ENCODE peak calls at places on chromosome 10, in eight cellular contexts. C, F, L, U, M, V, S and N are unnamed samples.

GRCh38 chr10:8581521-8582225 is 527.2 kb downstream of the GATA3 start:
- DNase-seq in C (no peak), F (no peak), L (no peak), U (no peak), M (peak; percentile 67), V (no peak), S (no peak), N (no peak)

GRCh38 chr10:46299531-46300366 is 13.0 kb downstream of the ANTXRL start:
- DNase-seq in C (no peak), F (peak; percentile 33), L (no peak), U (no peak), M (peak; percentile 51), V (no peak), S (no peak), N (no peak)

GRCh38 chr10:74869635-74870034 is 43.2 kb downstream of the KAT6B start:
- DNase-seq in C (no peak), F (no peak), L (no peak), U (no peak), M (no peak), V (no peak), S (no peak), N (no peak)

GRCh38 chr10:48885376-48885775 is 54.3 kb downstream of the LRRC18 start:
- DNase-seq in C (no peak), F (no peak), L (no peak), U (no peak), M (no peak), V (peak; percentile 1), S (no peak), N (no peak)

GRCh38 chr10:97311106-97311615 is 7.9 kb upstream of the FRAT1 start:
- DNase-seq in C (no peak), F (no peak), L (no peak), U (no peak), M (no peak), V (no peak), S (no peak), N (no peak)

GRCh38 chr10:13706604-13707003 is 119.8 kb downstream of the PRPF18 start:
- DNase-seq in C (no peak), F (no peak), L (no peak), U (no peak), M (no peak), V (no peak), S (no peak), N (no peak)

GRCh38 chr10:79069325-79070090 is 742 bp downstream of the ZMIZ1 start:
- DNase-seq in C (peak; percentile 48), F (no peak), L (no peak), U (no peak), M (peak; percentile 59), V (peak; percentile 61), S (peak; percentile 61), N (peak; percentile 58)

GRCh38 chr10:32445036-32445435 is 904 bp upstream of the CCDC7 start:
- DNase-seq in C (no peak), F (no peak), L (no peak), U (no peak), M (no peak), V (no peak), S (no peak), N (no peak)

GRCh38 chr10:119377431-119377830 is 165.1 kb downstream of the RGS10 start:
- DNase-seq in C (no peak), F (no peak), L (no peak), U (no peak), M (no peak), V (no peak), S (no peak), N (no peak)

GRCh38 chr10:17993361-17993760 is 41.6 kb downstream of the SLC39A12 start:
- DNase-seq in C (no peak), F (no peak), L (peak; percentile 56), U (no peak), M (no peak), V (no peak), S (no peak), N (no peak)

GRCh38 chr10:34959786-34960185 is 130.4 kb downstream of the CUL2 start:
- DNase-seq in C (no peak), F (no peak), L (no peak), U (no peak), M (no peak), V (no peak), S (no peak), N (no peak)

GRCh38 chr10:113480828-113481502 is 71.9 kb upstream of the HABP2 start:
- DNase-seq in C (no peak), F (no peak), L (no peak), U (no peak), M (no peak), V (no peak), S (no peak), N (no peak)

GRCh38 chr10:126224967-126225671 is 163.2 kb downstream of the ADAM12 start:
- DNase-seq in C (no peak), F (no peak), L (no peak), U (no peak), M (no peak), V (no peak), S (no peak), N (no peak)

GRCh38 chr10:73647211-73647874 is 6.1 kb upstream of the MYOZ1 start:
- DNase-seq in C (no peak), F (peak; percentile 24), L (no peak), U (no peak), M (peak; percentile 68), V (peak; percentile 47), S (peak; percentile 45), N (peak; percentile 38)

GRCh38 chr10:110006358-110007170 is 1.2 kb upstream of the ADD3 start:
- DNase-seq in C (no peak), F (no peak), L (no peak), U (peak; percentile 57), M (no peak), V (peak; percentile 86), S (no peak), N (peak; percentile 12)

GRCh38 chr10:36388162-36388561 is 737.2 kb upstream of the ANKRD30A start:
- DNase-seq in C (no peak), F (no peak), L (no peak), U (no peak), M (no peak), V (no peak), S (no peak), N (no peak)

GRCh38 chr10:104472957-104473745 is 119.5 kb downstream of the CFAP58 start:
- DNase-seq in C (no peak), F (no peak), L (no peak), U (no peak), M (no peak), V (no peak), S (no peak), N (no peak)

GRCh38 chr10:97873569-97873968 is 23.9 kb downstream of the GOLGA7B start:
- DNase-seq in C (no peak), F (no peak), L (no peak), U (no peak), M (no peak), V (no peak), S (no peak), N (no peak)

GRCh38 chr10:110706690-110707098 is 62.6 kb downstream of the RBM20 start:
- DNase-seq in C (no peak), F (no peak), L (peak; percentile 70), U (no peak), M (no peak), V (peak; percentile 68), S (no peak), N (no peak)

GRCh38 chr10:49281461-49281860 is 17.5 kb upstream of the C10orf71 start:
- DNase-seq in C (no peak), F (no peak), L (no peak), U (no peak), M (no peak), V (no peak), S (no peak), N (no peak)

GRCh38 chr10:133335238-133336122 is 1.2 kb downstream of the CALY start:
- DNase-seq in C (peak; percentile 58), F (no peak), L (peak; percentile 33), U (peak; percentile 62), M (peak; percentile 55), V (peak; percentile 78), S (peak; percentile 76), N (peak; percentile 73)

GRCh38 chr10:124478517-124478916 is 16.9 kb downstream of the LHPP start:
- DNase-seq in C (no peak), F (no peak), L (no peak), U (no peak), M (no peak), V (no peak), S (no peak), N (no peak)

GRCh38 chr10:124595143-124595883 is 133.7 kb downstream of the LHPP start:
- DNase-seq in C (no peak), F (no peak), L (no peak), U (no peak), M (no peak), V (no peak), S (no peak), N (no peak)

GRCh38 chr10:51689536-51689935 is 9.9 kb downstream of the CSTF2T start:
- DNase-seq in C (no peak), F (no peak), L (no peak), U (no peak), M (no peak), V (no peak), S (no peak), N (no peak)

GRCh38 chr10:105538933-105539332 is 897.8 kb downstream of the SORCS3 start:
- DNase-seq in C (no peak), F (no peak), L (no peak), U (no peak), M (no peak), V (no peak), S (no peak), N (no peak)

GRCh38 chr10:624605-625334 is 64.7 kb downstream of the DIP2C start:
- DNase-seq in C (no peak), F (peak; percentile 91), L (no peak), U (peak; percentile 15), M (peak; percentile 42), V (peak; percentile 90), S (no peak), N (no peak)

GRCh38 chr10:107144490-107144889 is 20.0 kb downstream of the SORCS1 start:
- DNase-seq in C (no peak), F (no peak), L (no peak), U (no peak), M (peak; percentile 30), V (no peak), S (no peak), N (no peak)

GRCh38 chr10:91471602-91472001 is 61.5 kb downstream of the HECTD2 start:
- DNase-seq in C (no peak), F (no peak), L (no peak), U (peak; percentile 1), M (no peak), V (no peak), S (no peak), N (no peak)

GRCh38 chr10:127892743-127893142 is at the start of gene CLRN3:
- DNase-seq in C (no peak), F (no peak), L (no peak), U (no peak), M (no peak), V (no peak), S (no peak), N (no peak)

GRCh38 chr10:43218951-43219837 is 47.7 kb downstream of the RASGEF1A start:
- DNase-seq in C (no peak), F (no peak), L (no peak), U (no peak), M (peak; percentile 68), V (no peak), S (no peak), N (no peak)

GRCh38 chr10:132696204-132696603 is 89.7 kb downstream of the NKX6-2 start:
- DNase-seq in C (no peak), F (no peak), L (no peak), U (no peak), M (no peak), V (no peak), S (no peak), N (no peak)

GRCh38 chr10:97828721-97829120 is 20.9 kb upstream of the GOLGA7B start:
- DNase-seq in C (no peak), F (no peak), L (no peak), U (no peak), M (peak; percentile 22), V (no peak), S (no peak), N (no peak)

GRCh38 chr10:50623299-50624153 is at the start of gene SGMS1:
- DNase-seq in C (peak; percentile 80), F (peak; percentile 72), L (no peak), U (peak; percentile 74), M (peak; percentile 89), V (peak; percentile 93), S (peak; percentile 81), N (peak; percentile 87)

GRCh38 chr10:33273295-33274002 is 61.0 kb downstream of the NRP1 start:
- DNase-seq in C (no peak), F (peak; percentile 64), L (peak; percentile 75), U (peak; percentile 100), M (peak; percentile 97), V (peak; percentile 100), S (no peak), N (no peak)